ENCODE peak calls at places on chromosome 1, in six cellular contexts. One of them, this sample, is unnamed.

GRCh38 chr1:53541761-53542550 is 82.8 kb downstream of the DMRTB1 start:
- DNase-seq in activated naive CD4-positive, alpha-beta T cell treated with Interleukin-2 at 50 U/mL for 16 hours: no peak
- DNase-seq in HS-27A: peak
- DNase-seq in Peyer's patch: peak
- DNase-seq in DMS 273 treated with DMSO at 0.1 percent for 48 hours: peak
- DNase-seq in CD8-positive, alpha-beta T cell: no peak
- DNase-seq in this sample: peak

GRCh38 chr1:162756523-162756922 is 34.0 kb upstream of the HSD17B7 start:
- DNase-seq in activated naive CD4-positive, alpha-beta T cell treated with Interleukin-2 at 50 U/mL for 16 hours: no peak
- DNase-seq in HS-27A: no peak
- DNase-seq in Peyer's patch: no peak
- DNase-seq in DMS 273 treated with DMSO at 0.1 percent for 48 hours: no peak
- DNase-seq in CD8-positive, alpha-beta T cell: no peak
- DNase-seq in this sample: no peak

GRCh38 chr1:152768847-152769533 is 6.0 kb upstream of the LCE1F start:
- DNase-seq in activated naive CD4-positive, alpha-beta T cell treated with Interleukin-2 at 50 U/mL for 16 hours: no peak
- DNase-seq in HS-27A: no peak
- DNase-seq in Peyer's patch: no peak
- DNase-seq in DMS 273 treated with DMSO at 0.1 percent for 48 hours: no peak
- DNase-seq in CD8-positive, alpha-beta T cell: no peak
- DNase-seq in this sample: no peak

GRCh38 chr1:247373721-247374141 is 42.1 kb upstream of the ZNF496 start:
- DNase-seq in activated naive CD4-positive, alpha-beta T cell treated with Interleukin-2 at 50 U/mL for 16 hours: peak
- DNase-seq in HS-27A: no peak
- DNase-seq in Peyer's patch: peak
- DNase-seq in DMS 273 treated with DMSO at 0.1 percent for 48 hours: no peak
- DNase-seq in CD8-positive, alpha-beta T cell: peak
- DNase-seq in this sample: no peak

GRCh38 chr1:22535399-22535798 is 27.9 kb upstream of the EPHA8 start:
- DNase-seq in activated naive CD4-positive, alpha-beta T cell treated with Interleukin-2 at 50 U/mL for 16 hours: no peak
- DNase-seq in HS-27A: no peak
- DNase-seq in Peyer's patch: peak
- DNase-seq in DMS 273 treated with DMSO at 0.1 percent for 48 hours: no peak
- DNase-seq in CD8-positive, alpha-beta T cell: no peak
- DNase-seq in this sample: no peak

GRCh38 chr1:237677979-237678378 is 212.7 kb downstream of the ZP4 start:
- DNase-seq in activated naive CD4-positive, alpha-beta T cell treated with Interleukin-2 at 50 U/mL for 16 hours: no peak
- DNase-seq in HS-27A: peak
- DNase-seq in Peyer's patch: no peak
- DNase-seq in DMS 273 treated with DMSO at 0.1 percent for 48 hours: no peak
- DNase-seq in CD8-positive, alpha-beta T cell: no peak
- DNase-seq in this sample: no peak

GRCh38 chr1:27153927-27154358 is 982 bp downstream of the SLC9A1 start:
- DNase-seq in activated naive CD4-positive, alpha-beta T cell treated with Interleukin-2 at 50 U/mL for 16 hours: no peak
- DNase-seq in HS-27A: no peak
- DNase-seq in Peyer's patch: no peak
- DNase-seq in DMS 273 treated with DMSO at 0.1 percent for 48 hours: no peak
- DNase-seq in CD8-positive, alpha-beta T cell: no peak
- DNase-seq in this sample: peak

GRCh38 chr1:151158311-151158710 is 1.9 kb downstream of the TNFAIP8L2 start:
- DNase-seq in activated naive CD4-positive, alpha-beta T cell treated with Interleukin-2 at 50 U/mL for 16 hours: peak
- DNase-seq in HS-27A: no peak
- DNase-seq in Peyer's patch: no peak
- DNase-seq in DMS 273 treated with DMSO at 0.1 percent for 48 hours: no peak
- DNase-seq in CD8-positive, alpha-beta T cell: no peak
- DNase-seq in this sample: no peak

GRCh38 chr1:245291351-245291750 is 136.6 kb downstream of the KIF26B start:
- DNase-seq in activated naive CD4-positive, alpha-beta T cell treated with Interleukin-2 at 50 U/mL for 16 hours: no peak
- DNase-seq in HS-27A: no peak
- DNase-seq in Peyer's patch: no peak
- DNase-seq in DMS 273 treated with DMSO at 0.1 percent for 48 hours: no peak
- DNase-seq in CD8-positive, alpha-beta T cell: no peak
- DNase-seq in this sample: no peak